ENCODE peak calls at places on chromosomes 6 and 20, in eight cellular contexts. L, J, K, W, I, N, Q and O are unnamed samples.

GRCh38 chr6:116405147-116405546 is 34.4 kb downstream of the DSE start:
- DNase-seq in K (no peak), Q (no peak), J (no peak), I (no peak), L (no peak), N (no peak), W (peak), O (no peak)

GRCh38 chr20:33124994-33125393 is 43.0 kb upstream of the BPIFA2 start:
- DNase-seq in I (no peak), J (no peak), K (no peak), N (no peak), Q (no peak), W (no peak), L (no peak), O (no peak)

GRCh38 chr6:130679684-130680083 is 147.5 kb upstream of the SMLR1 start:
- DNase-seq in J (no peak), N (no peak), I (no peak), W (no peak), Q (no peak), K (no peak), L (no peak), O (no peak)

GRCh38 chr20:31966991-31967655 is 828 bp upstream of the XKR7 start:
- DNase-seq in W (no peak), I (no peak), J (no peak), L (no peak), Q (no peak), K (no peak), N (no peak), O (no peak)

GRCh38 chr6:37177950-37178517 is 8.1 kb downstream of the PIM1 start:
- DNase-seq in Q (no peak), L (no peak), W (no peak), I (no peak), J (no peak), K (no peak), N (no peak), O (no peak)

GRCh38 chr20:17650816-17651760 is 31.0 kb downstream of the RRBP1 start:
- DNase-seq in K (no peak), L (no peak), W (no peak), N (no peak), J (no peak), Q (no peak), I (no peak), O (no peak)

GRCh38 chr6:107841265-107841650 is 17.1 kb upstream of the SCML4 start:
- DNase-seq in J (no peak), W (no peak), N (no peak), K (no peak), L (no peak), I (no peak), Q (no peak), O (no peak)

GRCh38 chr20:41905186-41905585 is 287.0 kb upstream of the CHD6 start:
- DNase-seq in K (no peak), L (no peak), J (no peak), I (no peak), Q (no peak), N (no peak), W (no peak), O (no peak)

GRCh38 chr20:63692436-63693078 is 3.9 kb upstream of the TNFRSF6B start:
- DNase-seq in I (no peak), N (no peak), L (no peak), Q (no peak), W (no peak), J (no peak), K (no peak), O (no peak)

GRCh38 chr20:50580016-50580747 is 70.0 kb downstream of the PTPN1 start:
- DNase-seq in N (peak), J (peak), I (peak), W (peak), K (peak), L (no peak), Q (no peak), O (no peak)

GRCh38 chr20:13024581-13024980 is 15.8 kb downstream of the SPTLC3 start:
- DNase-seq in L (no peak), K (no peak), Q (no peak), I (no peak), N (no peak), J (no peak), W (no peak), O (no peak)

GRCh38 chr20:38143646-38144554 is 21.2 kb downstream of the TGM2 start:
- DNase-seq in W (no peak), I (no peak), Q (peak), N (peak), K (peak), L (peak), J (no peak), O (no peak)

GRCh38 chr20:43691928-43692524 is 25.1 kb downstream of the MYBL2 start:
- DNase-seq in N (peak), Q (no peak), I (no peak), J (peak), L (no peak), K (no peak), W (peak), O (no peak)

GRCh38 chr6:69232506-69233194 is 564.2 kb downstream of the LMBRD1 start:
- DNase-seq in I (peak), L (peak), K (peak), J (no peak), N (peak), W (peak), Q (peak), O (peak)

GRCh38 chr6:155436981-155437749 is 18.5 kb downstream of the NOX3 start:
- DNase-seq in Q (no peak), L (no peak), K (peak), J (no peak), I (no peak), W (no peak), N (no peak), O (no peak)

GRCh38 chr20:62887147-62887859 is 25.7 kb upstream of the TCFL5 start:
- DNase-seq in I (no peak), W (no peak), N (peak), L (no peak), K (no peak), Q (peak), J (peak), O (no peak)

GRCh38 chr6:15871211-15871770 is 208.5 kb upstream of the DTNBP1 start:
- DNase-seq in K (no peak), W (no peak), N (no peak), Q (no peak), J (no peak), I (no peak), L (no peak), O (no peak)

GRCh38 chr20:32621914-32622584 is 36.9 kb upstream of the NOL4L start:
- DNase-seq in K (no peak), N (no peak), L (no peak), W (no peak), J (no peak), Q (no peak), I (no peak), O (no peak)

GRCh38 chr6:20158691-20159090 is 53.6 kb downstream of the MBOAT1 start:
- DNase-seq in I (no peak), K (no peak), W (no peak), Q (no peak), L (no peak), J (no peak), N (no peak), O (no peak)

GRCh38 chr20:49964964-49965780 is 17.6 kb upstream of the SNAI1 start:
- DNase-seq in N (peak), K (no peak), W (peak), Q (no peak), J (no peak), L (no peak), I (no peak), O (no peak)

GRCh38 chr20:25178563-25179438 is 16.7 kb upstream of the ENTPD6 start:
- DNase-seq in W (peak), J (no peak), K (no peak), Q (peak), N (peak), I (no peak), L (no peak), O (no peak)

GRCh38 chr20:33209789-33210188 is 7.4 kb upstream of the BPIFA3 start:
- DNase-seq in Q (peak), I (peak), N (peak), W (peak), K (peak), J (peak), L (no peak), O (no peak)

GRCh38 chr6:105786890-105787655 is 299.1 kb upstream of the PRDM1 start:
- DNase-seq in W (no peak), J (no peak), N (no peak), Q (no peak), L (no peak), K (no peak), I (no peak), O (no peak)

GRCh38 chr20:19504251-19504650 is 253.8 kb upstream of the RIN2 start:
- DNase-seq in N (no peak), J (no peak), L (no peak), W (no peak), Q (no peak), K (no peak), I (no peak), O (no peak)

GRCh38 chr20:63957004-63957689 is 931 bp upstream of the UCKL1 start:
- DNase-seq in I (no peak), J (peak), N (peak), L (no peak), K (peak), Q (no peak), W (peak), O (no peak)

GRCh38 chr6:168192901-168193815 is 114.1 kb upstream of the FRMD1 start:
- DNase-seq in N (no peak), L (no peak), Q (no peak), I (no peak), J (no peak), W (no peak), K (no peak), O (no peak)

GRCh38 chr20:19710336-19710721 is 47.7 kb upstream of the RIN2 start:
- DNase-seq in L (no peak), N (no peak), I (no peak), Q (no peak), J (no peak), K (no peak), W (no peak), O (no peak)

GRCh38 chr20:23245553-23246128 is 105.0 kb upstream of the NXT1 start:
- DNase-seq in J (no peak), W (peak), N (no peak), L (no peak), I (peak), K (peak), Q (no peak), O (no peak)

GRCh38 chr6:52595000-52595795 is 18.3 kb upstream of the TRAM2 start:
- DNase-seq in Q (peak), I (no peak), J (no peak), L (no peak), N (peak), K (peak), W (peak), O (no peak)

GRCh38 chr6:15419493-15419892 is 173.6 kb downstream of the JARID2 start:
- DNase-seq in N (no peak), W (no peak), J (no peak), Q (no peak), K (no peak), I (no peak), L (no peak), O (no peak)

GRCh38 chr6:10418862-10419748 is 4.2 kb upstream of the TFAP2A start:
- DNase-seq in W (peak), L (no peak), I (no peak), N (peak), J (no peak), K (no peak), Q (no peak), O (no peak)

GRCh38 chr6:4973972-4974885 is 29.6 kb downstream of the RPP40 start:
- DNase-seq in N (no peak), L (no peak), I (no peak), J (no peak), K (peak), W (peak), Q (peak), O (peak)

GRCh38 chr6:110472739-110473138 is 3.7 kb downstream of the SLC22A16 start:
- DNase-seq in I (no peak), J (no peak), W (no peak), N (no peak), K (no peak), L (no peak), Q (no peak), O (no peak)

DNA sequence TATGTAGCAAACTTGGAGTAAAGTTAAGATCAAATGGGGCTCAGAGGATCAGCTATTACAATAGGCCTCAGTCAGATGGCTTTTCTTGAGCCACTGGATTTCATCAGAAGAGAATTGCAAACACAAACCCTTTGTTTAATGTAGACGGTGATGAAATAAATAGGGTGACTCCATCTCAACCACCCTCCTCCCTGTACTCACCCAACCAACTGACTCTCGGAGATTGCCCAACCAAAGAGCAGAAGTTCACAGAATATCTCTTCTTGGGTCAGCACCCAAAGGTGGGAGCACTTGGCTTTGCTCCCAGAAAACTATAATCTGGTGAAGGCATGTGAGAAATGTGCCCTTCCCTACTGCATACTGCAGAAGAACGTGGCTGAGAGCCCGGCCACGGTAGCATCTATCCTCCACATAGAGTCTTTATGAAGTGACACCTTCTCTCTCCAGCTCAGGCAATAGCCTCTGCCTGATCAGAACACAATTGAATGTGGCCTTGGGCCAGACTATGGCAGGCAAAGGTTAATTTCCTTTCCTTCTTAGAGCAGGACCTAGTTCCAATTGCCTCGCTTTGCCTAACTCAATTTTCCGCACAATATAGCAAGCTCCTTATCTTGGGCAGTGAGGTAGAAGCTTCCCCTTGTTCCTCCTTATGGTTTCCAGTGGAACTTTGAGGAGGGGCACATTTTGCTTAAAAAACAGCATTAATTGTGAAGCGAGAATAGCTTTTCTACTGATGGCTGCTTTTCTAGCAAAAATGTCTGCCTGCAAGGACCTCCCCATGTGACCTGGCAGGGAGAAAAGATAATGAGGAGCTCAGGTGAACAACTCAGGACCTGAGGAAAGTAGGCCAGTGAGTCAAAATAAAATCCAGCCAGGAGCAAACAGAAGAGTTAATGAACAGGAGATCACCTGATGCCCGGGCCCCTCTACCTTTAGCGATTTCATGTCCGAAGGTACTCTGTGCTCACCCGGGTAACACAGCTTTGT is 79.4 kb downstream of the GFOD1 start:
- DNase-seq in Q (peak), K (peak), I (no peak), J (no peak), L (no peak), N (peak), W (no peak), O (no peak)
- H3K27ac ChIP-seq in Q (peak), K (peak), I (peak), J (no peak), L (no peak), N (peak), W (no peak), O (no peak)

GRCh38 chr6:166969390-166970002 is 13.1 kb upstream of the RNASET2 start:
- DNase-seq in N (no peak), K (no peak), L (no peak), J (no peak), W (no peak), I (no peak), Q (no peak), O (no peak)
- H3K27ac ChIP-seq in N (no peak), K (no peak), L (no peak), J (no peak), W (no peak), I (peak), Q (no peak), O (no peak)

DNA sequence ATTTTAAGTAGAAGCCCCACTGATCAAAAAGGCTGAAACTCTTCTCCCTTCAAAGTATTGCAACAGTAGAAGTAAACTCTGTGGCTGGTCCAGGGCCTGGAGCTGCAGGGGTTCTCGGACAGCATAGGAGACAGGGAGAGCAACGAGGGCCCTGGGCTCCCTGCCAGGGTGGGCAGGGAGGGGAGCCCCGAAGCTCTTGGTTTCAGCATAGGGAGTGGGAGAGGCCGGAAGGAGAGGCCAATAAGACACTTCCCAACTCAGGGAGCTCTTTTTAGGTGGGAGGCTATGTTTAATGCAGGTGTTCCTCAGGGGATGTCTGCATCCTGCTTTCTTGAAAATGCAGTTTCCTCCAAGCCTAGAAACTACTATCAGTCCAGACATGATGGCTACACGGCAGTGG is 91.1 kb downstream of the LY86 start:
- DNase-seq in Q (no peak), I (no peak), W (no peak), N (no peak), L (no peak), K (no peak), J (no peak), O (no peak)
- H3K27ac ChIP-seq in Q (no peak), I (no peak), W (no peak), N (peak), L (no peak), K (no peak), J (no peak), O (peak)

DNA sequence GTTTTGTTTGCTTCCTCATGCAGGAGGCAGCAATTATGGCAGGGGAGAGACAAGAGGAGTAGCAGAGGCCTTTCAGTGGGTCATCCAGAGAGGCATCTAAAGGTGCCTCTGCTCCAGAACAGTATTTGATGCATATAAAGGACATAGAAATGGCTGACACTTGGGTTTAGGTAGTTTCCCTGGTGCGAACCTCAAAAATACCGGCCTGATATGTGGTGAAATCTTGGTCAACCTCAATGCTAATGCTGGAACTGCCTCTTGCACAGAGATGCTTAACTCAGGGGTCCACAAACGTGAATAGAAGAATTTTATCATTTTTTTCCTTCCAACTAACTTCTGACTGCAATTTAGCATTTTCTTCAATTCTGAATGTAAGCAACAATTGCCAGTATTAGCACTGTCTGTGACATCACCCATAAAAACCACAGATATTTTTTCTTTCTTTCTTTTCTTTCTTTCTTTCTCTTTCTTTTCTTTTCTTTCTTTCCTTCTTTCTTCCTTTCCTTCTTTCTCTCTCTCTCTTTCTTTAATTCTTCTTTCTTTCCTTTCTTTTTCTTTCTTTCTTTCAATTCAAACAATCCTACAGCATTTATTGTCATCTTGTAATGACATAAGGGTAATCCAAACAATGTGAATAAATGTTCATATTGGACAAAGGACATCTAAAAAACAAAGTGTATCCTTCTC is 180.0 kb upstream of the UST start:
- DNase-seq in I (no peak), K (no peak), W (no peak), Q (no peak), L (no peak), N (no peak), J (no peak), O (no peak)
- H3K27ac ChIP-seq in I (no peak), K (no peak), W (no peak), Q (peak), L (no peak), N (no peak), J (no peak), O (no peak)

GRCh38 chr20:1375515-1375914 is 17.3 kb downstream of the FKBP1A start:
- DNase-seq in I (no peak), J (no peak), Q (peak), W (no peak), N (no peak), L (no peak), K (no peak), O (no peak)

GRCh38 chr20:1377984-1378742 is 14.7 kb downstream of the FKBP1A start:
- DNase-seq in J (no peak), N (peak), K (no peak), L (no peak), Q (no peak), W (no peak), I (no peak), O (no peak)

GRCh38 chr20:1376453-1377270 is 16.2 kb downstream of the FKBP1A start:
- DNase-seq in N (no peak), I (no peak), J (no peak), K (no peak), Q (no peak), L (no peak), W (peak), O (no peak)

GRCh38 chr20:1376007-1376406 is 16.8 kb downstream of the FKBP1A start:
- DNase-seq in N (no peak), W (no peak), L (no peak), J (no peak), K (no peak), Q (no peak), I (no peak), O (no peak)

DNA sequence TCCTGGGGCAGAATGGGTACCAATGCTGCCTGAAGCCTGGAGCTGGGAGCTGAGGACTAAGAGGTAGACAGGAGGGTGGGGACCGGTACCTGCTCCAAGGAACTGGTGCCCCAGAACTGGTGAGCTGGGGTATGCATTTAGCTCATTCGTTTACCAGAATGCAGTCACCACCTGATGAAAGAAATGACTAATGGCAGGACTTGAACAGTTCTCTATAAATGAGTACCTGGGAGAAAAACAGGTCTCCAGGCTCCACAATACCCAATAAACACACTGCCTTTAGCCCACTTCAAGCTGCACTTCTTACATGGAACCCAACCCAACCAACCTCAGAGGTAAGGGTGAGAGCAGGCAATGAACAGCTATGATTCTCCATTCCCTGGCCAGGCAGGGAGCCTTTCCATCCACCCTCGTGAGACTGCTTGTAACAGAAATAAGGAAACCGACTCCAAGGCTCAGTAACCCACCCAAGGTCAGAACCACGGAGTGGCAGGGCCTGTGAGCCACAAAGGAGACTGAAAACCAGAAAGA is 15.4 kb downstream of the FKBP1A start:
- DNase-seq in J (no peak), Q (no peak), W (no peak), L (no peak), N (no peak), I (no peak), K (no peak), O (no peak)
- H3K27ac ChIP-seq in J (no peak), Q (peak), W (no peak), L (no peak), N (peak), I (no peak), K (peak), O (no peak)

DNA sequence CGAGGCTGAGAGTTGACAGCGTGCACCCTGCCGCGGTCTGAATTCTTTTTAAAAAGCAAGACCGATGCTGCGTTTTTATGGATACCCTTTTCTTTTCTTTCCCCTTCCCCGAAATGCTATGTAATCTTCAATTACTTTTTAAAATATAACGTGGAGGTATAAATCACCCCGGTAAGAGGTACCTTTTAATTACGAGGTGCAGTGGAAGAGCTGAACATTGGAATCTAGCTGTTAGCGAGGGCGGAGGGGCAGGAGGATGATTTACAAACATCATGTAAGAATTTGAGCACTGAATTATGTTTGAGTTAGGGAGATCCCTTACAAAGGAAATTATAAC is 1.2 kb downstream of the EYA2 start:
- DNase-seq in Q (no peak), I (no peak), W (no peak), J (no peak), N (no peak), K (no peak), L (no peak), O (no peak)
- H3K27ac ChIP-seq in Q (no peak), I (no peak), W (no peak), J (no peak), N (no peak), K (no peak), L (no peak), O (no peak)

GRCh38 chr6:41455410-41455809 is 90.8 kb upstream of the FOXP4 start:
- DNase-seq in N (no peak), W (no peak), J (no peak), K (no peak), Q (no peak), L (no peak), I (no peak), O (no peak)
- H3K27ac ChIP-seq in N (no peak), W (no peak), J (no peak), K (no peak), Q (no peak), L (no peak), I (no peak), O (no peak)